ENCODE peak calls at places on chromosomes 5 and 9, in four cellular contexts. O is lower lobe of right lung, V is stomach, S is adrenal gland. R is an unnamed sample.

GRCh38 chr9:113985968-113986585 is 92.0 kb downstream of the AMBP start:
- DNase-seq in O (no peak), V (no peak), S (peak), R (no peak)

GRCh38 chr9:78982849-78983248 is 588.9 kb upstream of the TLE4 start:
- DNase-seq in O (no peak), V (no peak), S (no peak), R (no peak)

GRCh38 chr5:179771496-179771895 is 22.3 kb upstream of the LTC4S start:
- DNase-seq in O (no peak), V (no peak), S (no peak), R (no peak)

GRCh38 chr9:18438300-18438925 is 35.5 kb upstream of the ADAMTSL1 start:
- DNase-seq in O (peak), V (peak), S (peak), R (no peak)

GRCh38 chr5:100901851-100902341 is 1.2 kb downstream of the ST8SIA4 start:
- DNase-seq in O (peak), V (peak), S (peak), R (no peak)

GRCh38 chr5:157241483-157241882 is 24.4 kb upstream of the CYFIP2 start:
- DNase-seq in O (no peak), V (no peak), S (no peak), R (no peak)

GRCh38 chr5:125311743-125312142 is 565.3 kb upstream of the ZNF608 start:
- DNase-seq in O (no peak), V (no peak), S (no peak), R (peak)

GRCh38 chr9:134738869-134739659 is 97.5 kb downstream of the COL5A1 start:
- DNase-seq in O (peak), V (peak), S (peak), R (peak)

GRCh38 chr5:93789173-93790070 is 48.0 kb upstream of the POU5F2 start:
- DNase-seq in O (no peak), V (no peak), S (no peak), R (peak)

GRCh38 chr9:34553511-34554021 is 30.8 kb upstream of the ENHO start:
- DNase-seq in O (no peak), V (no peak), S (no peak), R (no peak)

GRCh38 chr5:151196556-151197290 is 27.2 kb downstream of the CCDC69 start:
- DNase-seq in O (no peak), V (no peak), S (peak), R (no peak)

GRCh38 chr9:98727428-98727827 is 18.7 kb upstream of the GABBR2 start:
- DNase-seq in O (no peak), V (no peak), S (no peak), R (no peak)

GRCh38 chr5:158245513-158245912 is 386.6 kb upstream of the CLINT1 start:
- DNase-seq in O (no peak), V (no peak), S (no peak), R (no peak)

GRCh38 chr5:176892663-176893062 is 6.5 kb downstream of the HK3 start:
- DNase-seq in O (no peak), V (peak), S (no peak), R (no peak)

GRCh38 chr5:36655171-36655570 is 48.8 kb downstream of the SLC1A3 start:
- DNase-seq in O (no peak), V (no peak), S (peak), R (no peak)
- H3K27ac ChIP-seq in O (no peak), V (no peak), S (peak), R (no peak)

DNA sequence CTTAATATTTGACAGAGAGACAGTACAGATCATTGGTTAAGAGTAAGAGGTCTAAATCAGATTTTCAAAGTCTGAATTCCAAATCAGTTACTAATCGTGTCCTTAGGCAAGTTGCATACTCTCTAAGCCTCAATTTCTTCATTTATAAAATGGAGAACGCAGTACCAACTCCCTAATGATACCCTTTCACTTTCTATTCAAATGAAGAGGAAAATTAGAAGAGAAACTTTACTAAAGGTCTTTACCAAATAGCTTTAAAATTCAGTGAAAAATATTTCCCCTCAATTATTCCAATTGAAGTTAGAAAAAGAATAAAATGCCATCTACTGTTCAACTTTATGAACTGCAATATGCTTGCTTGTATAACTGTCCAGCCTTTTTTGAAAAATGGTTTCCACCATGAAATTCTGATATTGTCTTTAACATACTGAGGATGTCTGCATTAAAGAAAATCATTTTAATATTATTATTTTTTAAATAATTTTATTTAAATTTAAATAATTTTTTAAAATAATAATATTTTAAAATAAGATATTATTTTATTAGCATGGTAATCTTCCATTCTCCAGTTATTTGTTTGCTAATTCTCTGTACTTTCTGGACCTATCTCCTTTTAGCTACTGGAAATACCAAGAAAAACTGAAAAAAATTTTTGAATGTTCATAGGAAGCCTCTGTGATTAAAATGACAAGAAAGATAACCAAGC is 36.0 kb downstream of the POC5 start:
- DNase-seq in O (no peak), V (no peak), S (no peak), R (peak)
- TF ChIP-seq CTCF in O (peak), V (peak), S (peak), R (peak)

GRCh38 chr9:37030591-37030939 is 3.5 kb downstream of the PAX5 start:
- DNase-seq in O (no peak), V (no peak), S (no peak), R (no peak)

GRCh38 chr9:37033141-37033540 is 927 bp downstream of the PAX5 start:
- DNase-seq in O (no peak), V (no peak), S (no peak), R (no peak)

GRCh38 chr9:37032713-37033112 is 1.4 kb downstream of the PAX5 start:
- DNase-seq in O (no peak), V (no peak), S (no peak), R (no peak)

GRCh38 chr9:37031081-37031480 is 3.0 kb downstream of the PAX5 start:
- DNase-seq in O (no peak), V (no peak), S (no peak), R (no peak)

GRCh38 chr9:37031902-37032301 is 2.2 kb downstream of the PAX5 start:
- DNase-seq in O (no peak), V (no peak), S (no peak), R (no peak)
- H3K27ac ChIP-seq in O (no peak), V (no peak), S (no peak), R (no peak)

GRCh38 chr5:10521466-10522223 is 42.2 kb upstream of the ANKRD33B start:
- DNase-seq in O (no peak), V (no peak), S (no peak), R (no peak)
- TF ChIP-seq CTCF in O (no peak), V (no peak), S (no peak), R (no peak)

DNA sequence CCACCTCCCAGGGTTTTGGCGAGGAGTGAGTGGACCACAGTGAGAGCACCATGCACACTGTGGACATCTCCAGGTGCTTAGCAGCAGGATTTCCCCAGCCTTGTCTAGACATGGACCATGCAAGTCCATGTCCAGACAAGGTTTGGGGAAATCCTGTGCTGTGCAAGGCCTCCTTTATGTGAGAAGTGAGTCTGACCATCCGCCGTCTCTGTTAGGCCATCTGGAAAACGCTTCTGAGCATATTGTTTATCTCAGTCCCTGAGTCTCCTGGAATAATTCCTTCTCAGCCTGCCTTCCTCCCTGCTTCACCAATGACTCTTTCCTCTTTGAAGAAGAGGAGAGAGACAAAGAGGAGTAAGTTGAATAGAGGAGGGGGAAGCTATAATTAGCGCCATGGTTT is 26.1 kb upstream of the TNFAIP8 start:
- DNase-seq in O (no peak), V (no peak), S (no peak), R (no peak)
- H3K27ac ChIP-seq in O (no peak), V (peak), S (no peak), R (no peak)

GRCh38 chr5:12645582-12645981 is 741.3 kb upstream of the CTNND2 start:
- DNase-seq in O (no peak), V (no peak), S (no peak), R (no peak)

GRCh38 chr5:12648558-12648957 is 744.3 kb upstream of the CTNND2 start:
- DNase-seq in O (no peak), V (no peak), S (no peak), R (no peak)

DNA sequence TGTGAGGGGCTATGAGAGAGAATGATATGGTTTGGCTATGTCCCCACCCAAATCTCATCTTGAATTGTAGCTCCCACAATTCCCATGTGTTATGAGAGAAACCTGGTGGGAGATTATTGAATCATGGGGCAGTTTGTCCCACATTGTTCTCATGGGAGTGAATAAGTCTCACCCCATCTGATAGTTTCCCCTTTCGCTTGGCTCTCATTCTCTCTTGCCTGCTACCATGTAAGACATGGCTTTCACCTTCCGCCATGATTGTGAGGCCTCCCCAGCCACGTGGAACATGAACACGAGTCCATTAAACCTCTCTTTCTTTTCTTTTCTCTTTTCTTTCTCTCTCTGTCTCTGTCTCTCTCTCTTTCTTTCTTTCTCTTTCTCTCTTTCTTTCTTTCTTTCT is 743.4 kb upstream of the CTNND2 start:
- DNase-seq in O (no peak), V (no peak), S (no peak), R (no peak)
- TF ChIP-seq CTCF in O (no peak), V (no peak), S (no peak), R (no peak)

R was measured in RWPE1.